ENCODE peak calls at places on chromosomes 2 and 18, in ten cellular contexts. One of them, this sample, is unnamed.

GRCh38 chr2:30139131-30139870 is 7.5 kb upstream of the YPEL5 start:
- DNase-seq in HFFc6: no peak
- DNase-seq in astrocyte: no peak
- DNase-seq in activated effector memory CD4-positive, alpha-beta T cell treated with Interleukin-2 at 50 U/mL for 16 hours: no peak
- DNase-seq in T1000: no peak
- DNase-seq in stimulated activated CD4-positive, alpha-beta T cell treated with anti-CD3 and anti-CD28 coated beads, Interleukin-2, amount 100 ng/mL, for 48 hours: no peak
- DNase-seq in activated T-cell treated with anti-CD3 and anti-CD28 coated beads, Interleukin-2, amount 50 U/mL, for 24 hours: peak
- DNase-seq in osteocyte: no peak
- DNase-seq in Daoy: no peak
- DNase-seq in astrocyte of the spinal cord: no peak
- DNase-seq in this sample: no peak

GRCh38 chr18:8898990-8899389 is 193.6 kb downstream of the MTCL1 start:
- DNase-seq in HFFc6: no peak
- DNase-seq in astrocyte: peak
- DNase-seq in activated effector memory CD4-positive, alpha-beta T cell treated with Interleukin-2 at 50 U/mL for 16 hours: no peak
- DNase-seq in T1000: no peak
- DNase-seq in stimulated activated CD4-positive, alpha-beta T cell treated with anti-CD3 and anti-CD28 coated beads, Interleukin-2, amount 100 ng/mL, for 48 hours: no peak
- DNase-seq in activated T-cell treated with anti-CD3 and anti-CD28 coated beads, Interleukin-2, amount 50 U/mL, for 24 hours: no peak
- DNase-seq in osteocyte: peak
- DNase-seq in Daoy: no peak
- DNase-seq in astrocyte of the spinal cord: no peak
- DNase-seq in this sample: no peak

GRCh38 chr18:845152-845819 is 33.2 kb upstream of the YES1 start:
- DNase-seq in HFFc6: peak
- DNase-seq in astrocyte: peak
- DNase-seq in activated effector memory CD4-positive, alpha-beta T cell treated with Interleukin-2 at 50 U/mL for 16 hours: no peak
- DNase-seq in T1000: no peak
- DNase-seq in stimulated activated CD4-positive, alpha-beta T cell treated with anti-CD3 and anti-CD28 coated beads, Interleukin-2, amount 100 ng/mL, for 48 hours: no peak
- DNase-seq in activated T-cell treated with anti-CD3 and anti-CD28 coated beads, Interleukin-2, amount 50 U/mL, for 24 hours: no peak
- DNase-seq in osteocyte: peak
- DNase-seq in Daoy: peak
- DNase-seq in astrocyte of the spinal cord: peak
- DNase-seq in this sample: no peak

GRCh38 chr2:118266086-118266485 is 177.8 kb downstream of the INSIG2 start:
- DNase-seq in HFFc6: no peak
- DNase-seq in astrocyte: peak
- DNase-seq in activated effector memory CD4-positive, alpha-beta T cell treated with Interleukin-2 at 50 U/mL for 16 hours: no peak
- DNase-seq in T1000: no peak
- DNase-seq in stimulated activated CD4-positive, alpha-beta T cell treated with anti-CD3 and anti-CD28 coated beads, Interleukin-2, amount 100 ng/mL, for 48 hours: no peak
- DNase-seq in activated T-cell treated with anti-CD3 and anti-CD28 coated beads, Interleukin-2, amount 50 U/mL, for 24 hours: no peak
- DNase-seq in osteocyte: no peak
- DNase-seq in Daoy: no peak
- DNase-seq in astrocyte of the spinal cord: no peak
- DNase-seq in this sample: peak

GRCh38 chr2:21006423-21007128 is 37.3 kb downstream of the APOB start:
- DNase-seq in HFFc6: no peak
- DNase-seq in astrocyte: no peak
- DNase-seq in activated effector memory CD4-positive, alpha-beta T cell treated with Interleukin-2 at 50 U/mL for 16 hours: no peak
- DNase-seq in T1000: no peak
- DNase-seq in stimulated activated CD4-positive, alpha-beta T cell treated with anti-CD3 and anti-CD28 coated beads, Interleukin-2, amount 100 ng/mL, for 48 hours: no peak
- DNase-seq in activated T-cell treated with anti-CD3 and anti-CD28 coated beads, Interleukin-2, amount 50 U/mL, for 24 hours: no peak
- DNase-seq in osteocyte: no peak
- DNase-seq in Daoy: no peak
- DNase-seq in astrocyte of the spinal cord: no peak
- DNase-seq in this sample: no peak

GRCh38 chr2:230931556-230932231 is 6.7 kb upstream of the GPR55 start:
- DNase-seq in HFFc6: no peak
- DNase-seq in astrocyte: no peak
- DNase-seq in activated effector memory CD4-positive, alpha-beta T cell treated with Interleukin-2 at 50 U/mL for 16 hours: no peak
- DNase-seq in T1000: no peak
- DNase-seq in stimulated activated CD4-positive, alpha-beta T cell treated with anti-CD3 and anti-CD28 coated beads, Interleukin-2, amount 100 ng/mL, for 48 hours: no peak
- DNase-seq in activated T-cell treated with anti-CD3 and anti-CD28 coated beads, Interleukin-2, amount 50 U/mL, for 24 hours: peak
- DNase-seq in osteocyte: peak
- DNase-seq in Daoy: no peak
- DNase-seq in astrocyte of the spinal cord: no peak
- DNase-seq in this sample: no peak

GRCh38 chr2:105786231-105787230 is 41.8 kb downstream of the NCK2 start:
- DNase-seq in HFFc6: no peak
- DNase-seq in astrocyte: no peak
- DNase-seq in activated effector memory CD4-positive, alpha-beta T cell treated with Interleukin-2 at 50 U/mL for 16 hours: no peak
- DNase-seq in T1000: no peak
- DNase-seq in stimulated activated CD4-positive, alpha-beta T cell treated with anti-CD3 and anti-CD28 coated beads, Interleukin-2, amount 100 ng/mL, for 48 hours: no peak
- DNase-seq in activated T-cell treated with anti-CD3 and anti-CD28 coated beads, Interleukin-2, amount 50 U/mL, for 24 hours: peak
- DNase-seq in osteocyte: no peak
- DNase-seq in Daoy: no peak
- DNase-seq in astrocyte of the spinal cord: no peak
- DNase-seq in this sample: no peak

GRCh38 chr2:9191044-9191481 is 15.5 kb upstream of the ASAP2 start:
- DNase-seq in HFFc6: peak
- DNase-seq in astrocyte: peak
- DNase-seq in activated effector memory CD4-positive, alpha-beta T cell treated with Interleukin-2 at 50 U/mL for 16 hours: no peak
- DNase-seq in T1000: peak
- DNase-seq in stimulated activated CD4-positive, alpha-beta T cell treated with anti-CD3 and anti-CD28 coated beads, Interleukin-2, amount 100 ng/mL, for 48 hours: no peak
- DNase-seq in activated T-cell treated with anti-CD3 and anti-CD28 coated beads, Interleukin-2, amount 50 U/mL, for 24 hours: no peak
- DNase-seq in osteocyte: peak
- DNase-seq in Daoy: peak
- DNase-seq in astrocyte of the spinal cord: peak
- DNase-seq in this sample: no peak

GRCh38 chr2:105410554-105410953 is 11.7 kb upstream of the FHL2 start:
- DNase-seq in HFFc6: no peak
- DNase-seq in astrocyte: peak
- DNase-seq in activated effector memory CD4-positive, alpha-beta T cell treated with Interleukin-2 at 50 U/mL for 16 hours: no peak
- DNase-seq in T1000: no peak
- DNase-seq in stimulated activated CD4-positive, alpha-beta T cell treated with anti-CD3 and anti-CD28 coated beads, Interleukin-2, amount 100 ng/mL, for 48 hours: no peak
- DNase-seq in activated T-cell treated with anti-CD3 and anti-CD28 coated beads, Interleukin-2, amount 50 U/mL, for 24 hours: no peak
- DNase-seq in osteocyte: no peak
- DNase-seq in Daoy: peak
- DNase-seq in astrocyte of the spinal cord: peak
- DNase-seq in this sample: no peak

GRCh38 chr2:224570328-224570993 is 14.7 kb downstream of the CUL3 start:
- DNase-seq in HFFc6: no peak
- DNase-seq in astrocyte: peak
- DNase-seq in activated effector memory CD4-positive, alpha-beta T cell treated with Interleukin-2 at 50 U/mL for 16 hours: no peak
- DNase-seq in T1000: no peak
- DNase-seq in stimulated activated CD4-positive, alpha-beta T cell treated with anti-CD3 and anti-CD28 coated beads, Interleukin-2, amount 100 ng/mL, for 48 hours: no peak
- DNase-seq in activated T-cell treated with anti-CD3 and anti-CD28 coated beads, Interleukin-2, amount 50 U/mL, for 24 hours: no peak
- DNase-seq in osteocyte: no peak
- DNase-seq in Daoy: no peak
- DNase-seq in astrocyte of the spinal cord: peak
- DNase-seq in this sample: no peak

GRCh38 chr18:50468802-50469201 is 91.1 kb upstream of the MAPK4 start:
- DNase-seq in HFFc6: no peak
- DNase-seq in astrocyte: no peak
- DNase-seq in activated effector memory CD4-positive, alpha-beta T cell treated with Interleukin-2 at 50 U/mL for 16 hours: no peak
- DNase-seq in T1000: no peak
- DNase-seq in stimulated activated CD4-positive, alpha-beta T cell treated with anti-CD3 and anti-CD28 coated beads, Interleukin-2, amount 100 ng/mL, for 48 hours: no peak
- DNase-seq in activated T-cell treated with anti-CD3 and anti-CD28 coated beads, Interleukin-2, amount 50 U/mL, for 24 hours: no peak
- DNase-seq in osteocyte: no peak
- DNase-seq in Daoy: no peak
- DNase-seq in astrocyte of the spinal cord: no peak
- DNase-seq in this sample: no peak

GRCh38 chr18:5295231-5295920 is at the start of gene ZBTB14:
- DNase-seq in HFFc6: peak
- DNase-seq in astrocyte: peak
- DNase-seq in activated effector memory CD4-positive, alpha-beta T cell treated with Interleukin-2 at 50 U/mL for 16 hours: peak
- DNase-seq in T1000: no peak
- DNase-seq in stimulated activated CD4-positive, alpha-beta T cell treated with anti-CD3 and anti-CD28 coated beads, Interleukin-2, amount 100 ng/mL, for 48 hours: peak
- DNase-seq in activated T-cell treated with anti-CD3 and anti-CD28 coated beads, Interleukin-2, amount 50 U/mL, for 24 hours: peak
- DNase-seq in osteocyte: peak
- DNase-seq in Daoy: peak
- DNase-seq in astrocyte of the spinal cord: peak
- DNase-seq in this sample: no peak

GRCh38 chr2:135600915-135601314 is 69.6 kb downstream of the R3HDM1 start:
- DNase-seq in HFFc6: no peak
- DNase-seq in astrocyte: no peak
- DNase-seq in activated effector memory CD4-positive, alpha-beta T cell treated with Interleukin-2 at 50 U/mL for 16 hours: no peak
- DNase-seq in T1000: no peak
- DNase-seq in stimulated activated CD4-positive, alpha-beta T cell treated with anti-CD3 and anti-CD28 coated beads, Interleukin-2, amount 100 ng/mL, for 48 hours: no peak
- DNase-seq in activated T-cell treated with anti-CD3 and anti-CD28 coated beads, Interleukin-2, amount 50 U/mL, for 24 hours: no peak
- DNase-seq in osteocyte: no peak
- DNase-seq in Daoy: no peak
- DNase-seq in astrocyte of the spinal cord: peak
- DNase-seq in this sample: no peak

GRCh38 chr2:191746809-191747208 is 68.9 kb downstream of the NABP1 start:
- DNase-seq in HFFc6: no peak
- DNase-seq in astrocyte: peak
- DNase-seq in activated effector memory CD4-positive, alpha-beta T cell treated with Interleukin-2 at 50 U/mL for 16 hours: no peak
- DNase-seq in T1000: no peak
- DNase-seq in stimulated activated CD4-positive, alpha-beta T cell treated with anti-CD3 and anti-CD28 coated beads, Interleukin-2, amount 100 ng/mL, for 48 hours: no peak
- DNase-seq in activated T-cell treated with anti-CD3 and anti-CD28 coated beads, Interleukin-2, amount 50 U/mL, for 24 hours: no peak
- DNase-seq in osteocyte: no peak
- DNase-seq in Daoy: no peak
- DNase-seq in astrocyte of the spinal cord: no peak
- DNase-seq in this sample: no peak

GRCh38 chr18:32437080-32437834 is 33.4 kb downstream of the GAREM1 start:
- DNase-seq in HFFc6: no peak
- DNase-seq in astrocyte: no peak
- DNase-seq in activated effector memory CD4-positive, alpha-beta T cell treated with Interleukin-2 at 50 U/mL for 16 hours: no peak
- DNase-seq in T1000: no peak
- DNase-seq in stimulated activated CD4-positive, alpha-beta T cell treated with anti-CD3 and anti-CD28 coated beads, Interleukin-2, amount 100 ng/mL, for 48 hours: no peak
- DNase-seq in activated T-cell treated with anti-CD3 and anti-CD28 coated beads, Interleukin-2, amount 50 U/mL, for 24 hours: no peak
- DNase-seq in osteocyte: no peak
- DNase-seq in Daoy: no peak
- DNase-seq in astrocyte of the spinal cord: no peak
- DNase-seq in this sample: no peak

GRCh38 chr2:172305066-172305465 is 122.3 kb upstream of the ITGA6 start:
- DNase-seq in HFFc6: no peak
- DNase-seq in astrocyte: no peak
- DNase-seq in activated effector memory CD4-positive, alpha-beta T cell treated with Interleukin-2 at 50 U/mL for 16 hours: no peak
- DNase-seq in T1000: no peak
- DNase-seq in stimulated activated CD4-positive, alpha-beta T cell treated with anti-CD3 and anti-CD28 coated beads, Interleukin-2, amount 100 ng/mL, for 48 hours: no peak
- DNase-seq in activated T-cell treated with anti-CD3 and anti-CD28 coated beads, Interleukin-2, amount 50 U/mL, for 24 hours: no peak
- DNase-seq in osteocyte: no peak
- DNase-seq in Daoy: no peak
- DNase-seq in astrocyte of the spinal cord: no peak
- DNase-seq in this sample: no peak

GRCh38 chr2:168731550-168732128 is 70.8 kb upstream of the NOSTRIN start:
- DNase-seq in HFFc6: no peak
- DNase-seq in astrocyte: peak
- DNase-seq in activated effector memory CD4-positive, alpha-beta T cell treated with Interleukin-2 at 50 U/mL for 16 hours: no peak
- DNase-seq in T1000: no peak
- DNase-seq in stimulated activated CD4-positive, alpha-beta T cell treated with anti-CD3 and anti-CD28 coated beads, Interleukin-2, amount 100 ng/mL, for 48 hours: no peak
- DNase-seq in activated T-cell treated with anti-CD3 and anti-CD28 coated beads, Interleukin-2, amount 50 U/mL, for 24 hours: no peak
- DNase-seq in osteocyte: no peak
- DNase-seq in Daoy: peak
- DNase-seq in astrocyte of the spinal cord: no peak
- DNase-seq in this sample: no peak

GRCh38 chr2:219820767-219821166 is 193.3 kb downstream of the SLC4A3 start:
- DNase-seq in HFFc6: no peak
- DNase-seq in astrocyte: no peak
- DNase-seq in activated effector memory CD4-positive, alpha-beta T cell treated with Interleukin-2 at 50 U/mL for 16 hours: no peak
- DNase-seq in T1000: no peak
- DNase-seq in stimulated activated CD4-positive, alpha-beta T cell treated with anti-CD3 and anti-CD28 coated beads, Interleukin-2, amount 100 ng/mL, for 48 hours: no peak
- DNase-seq in activated T-cell treated with anti-CD3 and anti-CD28 coated beads, Interleukin-2, amount 50 U/mL, for 24 hours: no peak
- DNase-seq in osteocyte: no peak
- DNase-seq in Daoy: no peak
- DNase-seq in astrocyte of the spinal cord: no peak
- DNase-seq in this sample: no peak

GRCh38 chr2:186695081-186695756 is 1.4 kb downstream of the FAM171B start:
- DNase-seq in HFFc6: peak
- DNase-seq in astrocyte: peak
- DNase-seq in activated effector memory CD4-positive, alpha-beta T cell treated with Interleukin-2 at 50 U/mL for 16 hours: no peak
- DNase-seq in T1000: no peak
- DNase-seq in stimulated activated CD4-positive, alpha-beta T cell treated with anti-CD3 and anti-CD28 coated beads, Interleukin-2, amount 100 ng/mL, for 48 hours: no peak
- DNase-seq in activated T-cell treated with anti-CD3 and anti-CD28 coated beads, Interleukin-2, amount 50 U/mL, for 24 hours: no peak
- DNase-seq in osteocyte: no peak
- DNase-seq in Daoy: peak
- DNase-seq in astrocyte of the spinal cord: peak
- DNase-seq in this sample: no peak

GRCh38 chr18:13611616-13612110 is 114.7 kb downstream of the FAM210A start:
- DNase-seq in HFFc6: peak
- DNase-seq in astrocyte: peak
- DNase-seq in activated effector memory CD4-positive, alpha-beta T cell treated with Interleukin-2 at 50 U/mL for 16 hours: no peak
- DNase-seq in T1000: no peak
- DNase-seq in stimulated activated CD4-positive, alpha-beta T cell treated with anti-CD3 and anti-CD28 coated beads, Interleukin-2, amount 100 ng/mL, for 48 hours: no peak
- DNase-seq in activated T-cell treated with anti-CD3 and anti-CD28 coated beads, Interleukin-2, amount 50 U/mL, for 24 hours: peak
- DNase-seq in osteocyte: peak
- DNase-seq in Daoy: peak
- DNase-seq in astrocyte of the spinal cord: peak
- DNase-seq in this sample: peak

GRCh38 chr2:234674781-234675201 is 177.9 kb upstream of the ARL4C start:
- DNase-seq in HFFc6: peak
- DNase-seq in astrocyte: peak
- DNase-seq in activated effector memory CD4-positive, alpha-beta T cell treated with Interleukin-2 at 50 U/mL for 16 hours: no peak
- DNase-seq in T1000: peak
- DNase-seq in stimulated activated CD4-positive, alpha-beta T cell treated with anti-CD3 and anti-CD28 coated beads, Interleukin-2, amount 100 ng/mL, for 48 hours: no peak
- DNase-seq in activated T-cell treated with anti-CD3 and anti-CD28 coated beads, Interleukin-2, amount 50 U/mL, for 24 hours: no peak
- DNase-seq in osteocyte: peak
- DNase-seq in Daoy: peak
- DNase-seq in astrocyte of the spinal cord: peak
- DNase-seq in this sample: peak

GRCh38 chr2:240255811-240256703 is 115.6 kb upstream of the OTOS start:
- DNase-seq in HFFc6: no peak
- DNase-seq in astrocyte: peak
- DNase-seq in activated effector memory CD4-positive, alpha-beta T cell treated with Interleukin-2 at 50 U/mL for 16 hours: no peak
- DNase-seq in T1000: no peak
- DNase-seq in stimulated activated CD4-positive, alpha-beta T cell treated with anti-CD3 and anti-CD28 coated beads, Interleukin-2, amount 100 ng/mL, for 48 hours: no peak
- DNase-seq in activated T-cell treated with anti-CD3 and anti-CD28 coated beads, Interleukin-2, amount 50 U/mL, for 24 hours: no peak
- DNase-seq in osteocyte: no peak
- DNase-seq in Daoy: no peak
- DNase-seq in astrocyte of the spinal cord: no peak
- DNase-seq in this sample: peak

GRCh38 chr2:73716518-73717250 is 20.5 kb downstream of the TPRKB start:
- DNase-seq in HFFc6: no peak
- DNase-seq in astrocyte: peak
- DNase-seq in activated effector memory CD4-positive, alpha-beta T cell treated with Interleukin-2 at 50 U/mL for 16 hours: no peak
- DNase-seq in T1000: no peak
- DNase-seq in stimulated activated CD4-positive, alpha-beta T cell treated with anti-CD3 and anti-CD28 coated beads, Interleukin-2, amount 100 ng/mL, for 48 hours: no peak
- DNase-seq in activated T-cell treated with anti-CD3 and anti-CD28 coated beads, Interleukin-2, amount 50 U/mL, for 24 hours: no peak
- DNase-seq in osteocyte: no peak
- DNase-seq in Daoy: peak
- DNase-seq in astrocyte of the spinal cord: no peak
- DNase-seq in this sample: peak

GRCh38 chr2:20514596-20515269 is 67.9 kb downstream of the RHOB start:
- DNase-seq in HFFc6: peak
- DNase-seq in astrocyte: peak
- DNase-seq in activated effector memory CD4-positive, alpha-beta T cell treated with Interleukin-2 at 50 U/mL for 16 hours: no peak
- DNase-seq in T1000: peak
- DNase-seq in stimulated activated CD4-positive, alpha-beta T cell treated with anti-CD3 and anti-CD28 coated beads, Interleukin-2, amount 100 ng/mL, for 48 hours: no peak
- DNase-seq in activated T-cell treated with anti-CD3 and anti-CD28 coated beads, Interleukin-2, amount 50 U/mL, for 24 hours: no peak
- DNase-seq in osteocyte: no peak
- DNase-seq in Daoy: peak
- DNase-seq in astrocyte of the spinal cord: peak
- DNase-seq in this sample: no peak

GRCh38 chr2:235963853-235964577 is 204.2 kb downstream of the GBX2 start:
- DNase-seq in HFFc6: no peak
- DNase-seq in astrocyte: no peak
- DNase-seq in activated effector memory CD4-positive, alpha-beta T cell treated with Interleukin-2 at 50 U/mL for 16 hours: no peak
- DNase-seq in T1000: no peak
- DNase-seq in stimulated activated CD4-positive, alpha-beta T cell treated with anti-CD3 and anti-CD28 coated beads, Interleukin-2, amount 100 ng/mL, for 48 hours: no peak
- DNase-seq in activated T-cell treated with anti-CD3 and anti-CD28 coated beads, Interleukin-2, amount 50 U/mL, for 24 hours: no peak
- DNase-seq in osteocyte: no peak
- DNase-seq in Daoy: no peak
- DNase-seq in astrocyte of the spinal cord: no peak
- DNase-seq in this sample: no peak

GRCh38 chr18:59024829-59025228 is 114.9 kb upstream of the SEC11C start:
- DNase-seq in HFFc6: peak
- DNase-seq in astrocyte: peak
- DNase-seq in activated effector memory CD4-positive, alpha-beta T cell treated with Interleukin-2 at 50 U/mL for 16 hours: no peak
- DNase-seq in T1000: no peak
- DNase-seq in stimulated activated CD4-positive, alpha-beta T cell treated with anti-CD3 and anti-CD28 coated beads, Interleukin-2, amount 100 ng/mL, for 48 hours: no peak
- DNase-seq in activated T-cell treated with anti-CD3 and anti-CD28 coated beads, Interleukin-2, amount 50 U/mL, for 24 hours: no peak
- DNase-seq in osteocyte: no peak
- DNase-seq in Daoy: no peak
- DNase-seq in astrocyte of the spinal cord: peak
- DNase-seq in this sample: no peak

GRCh38 chr2:85648619-85649018 is 19.4 kb downstream of the SFTPB start:
- DNase-seq in HFFc6: peak
- DNase-seq in astrocyte: no peak
- DNase-seq in activated effector memory CD4-positive, alpha-beta T cell treated with Interleukin-2 at 50 U/mL for 16 hours: no peak
- DNase-seq in T1000: no peak
- DNase-seq in stimulated activated CD4-positive, alpha-beta T cell treated with anti-CD3 and anti-CD28 coated beads, Interleukin-2, amount 100 ng/mL, for 48 hours: no peak
- DNase-seq in activated T-cell treated with anti-CD3 and anti-CD28 coated beads, Interleukin-2, amount 50 U/mL, for 24 hours: no peak
- DNase-seq in osteocyte: no peak
- DNase-seq in Daoy: no peak
- DNase-seq in astrocyte of the spinal cord: peak
- DNase-seq in this sample: no peak

GRCh38 chr18:7626922-7627440 is 59.9 kb downstream of the PTPRM start:
- DNase-seq in HFFc6: peak
- DNase-seq in astrocyte: peak
- DNase-seq in activated effector memory CD4-positive, alpha-beta T cell treated with Interleukin-2 at 50 U/mL for 16 hours: no peak
- DNase-seq in T1000: peak
- DNase-seq in stimulated activated CD4-positive, alpha-beta T cell treated with anti-CD3 and anti-CD28 coated beads, Interleukin-2, amount 100 ng/mL, for 48 hours: no peak
- DNase-seq in activated T-cell treated with anti-CD3 and anti-CD28 coated beads, Interleukin-2, amount 50 U/mL, for 24 hours: no peak
- DNase-seq in osteocyte: no peak
- DNase-seq in Daoy: peak
- DNase-seq in astrocyte of the spinal cord: peak
- DNase-seq in this sample: peak

This sample was measured in esophagus muscularis mucosa.